ENCODE peak calls at places on chromosome 10, in ten cellular contexts. H is Peyer's patch, T is A549, X is endothelial cell, B is lower lobe of right lung, E is pancreas, S is HFFc6, Q is thoracic aorta, N is body of pancreas, U is bronchial epithelial cell. C is an unnamed sample.

GRCh38 chr10:3806603-3807002 is 21.6 kb upstream of the KLF6 start:
- DNase-seq in H (peak), T (peak), X (no peak), B (peak), E (no peak), S (peak), Q (no peak), N (peak), U (peak), C (no peak)

GRCh38 chr10:73590881-73591577 is at the start of gene USP54:
- DNase-seq in H (no peak), T (peak), X (peak), B (no peak), E (no peak), S (peak), Q (no peak), N (no peak), U (peak), C (no peak)

GRCh38 chr10:93629636-93630291 is 17.4 kb downstream of the PDE6C start:
- DNase-seq in H (no peak), T (no peak), X (no peak), B (no peak), E (no peak), S (no peak), Q (no peak), N (no peak), U (no peak), C (no peak)

GRCh38 chr10:47277352-47278151 is 22.4 kb upstream of the GDF10 start:
- DNase-seq in H (no peak), T (no peak), X (no peak), B (no peak), E (no peak), S (no peak), Q (no peak), N (no peak), U (peak), C (no peak)

GRCh38 chr10:64699244-64699643 is 1178.0 kb downstream of the REEP3 start:
- DNase-seq in H (no peak), T (no peak), X (no peak), B (no peak), E (no peak), S (no peak), Q (no peak), N (no peak), U (no peak), C (no peak)

GRCh38 chr10:124717911-124718734 is 26.1 kb downstream of the FAM53B start:
- DNase-seq in H (no peak), T (no peak), X (no peak), B (no peak), E (no peak), S (no peak), Q (no peak), N (peak), U (peak), C (peak)

GRCh38 chr10:109978481-109978880 is 29.3 kb upstream of the ADD3 start:
- DNase-seq in H (no peak), T (peak), X (peak), B (no peak), E (no peak), S (peak), Q (no peak), N (peak), U (peak), C (peak)

GRCh38 chr10:47351899-47352815 is 4.0 kb downstream of the RBP3 start:
- DNase-seq in H (peak), T (no peak), X (no peak), B (no peak), E (no peak), S (no peak), Q (no peak), N (no peak), U (no peak), C (no peak)

GRCh38 chr10:122112625-122113160 is 123.7 kb downstream of the TACC2 start:
- DNase-seq in H (peak), T (peak), X (peak), B (peak), E (peak), S (peak), Q (peak), N (peak), U (peak), C (no peak)

GRCh38 chr10:929965-930364 is 1.5 kb downstream of the LARP4B start:
- DNase-seq in H (no peak), T (no peak), X (no peak), B (no peak), E (no peak), S (no peak), Q (no peak), N (peak), U (no peak), C (no peak)

DNA sequence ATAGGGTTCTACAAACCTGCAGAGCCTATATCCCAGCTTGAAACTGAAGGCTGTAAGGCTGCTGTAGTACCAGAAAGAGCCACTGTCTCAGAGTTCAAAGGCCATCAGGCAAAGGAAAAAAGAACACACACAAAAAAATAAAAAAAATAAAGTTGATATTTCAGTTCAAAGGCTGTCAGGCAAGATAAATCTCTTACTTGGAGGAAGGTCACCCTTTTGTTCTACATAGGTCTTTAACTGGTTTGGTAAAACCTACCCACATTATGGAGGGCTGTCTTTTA is 12.0 kb upstream of the TMEM26 start:
- DNase-seq in H (no peak), T (no peak), X (no peak), B (no peak), E (no peak), S (no peak), Q (no peak), N (no peak), U (no peak), C (no peak)
- TF ChIP-seq CTCF in H (no peak), T (no peak), X (no peak), B (no peak), E (no peak), S (no peak), Q (no peak), N (no peak), U (no peak), C (no peak)

DNA sequence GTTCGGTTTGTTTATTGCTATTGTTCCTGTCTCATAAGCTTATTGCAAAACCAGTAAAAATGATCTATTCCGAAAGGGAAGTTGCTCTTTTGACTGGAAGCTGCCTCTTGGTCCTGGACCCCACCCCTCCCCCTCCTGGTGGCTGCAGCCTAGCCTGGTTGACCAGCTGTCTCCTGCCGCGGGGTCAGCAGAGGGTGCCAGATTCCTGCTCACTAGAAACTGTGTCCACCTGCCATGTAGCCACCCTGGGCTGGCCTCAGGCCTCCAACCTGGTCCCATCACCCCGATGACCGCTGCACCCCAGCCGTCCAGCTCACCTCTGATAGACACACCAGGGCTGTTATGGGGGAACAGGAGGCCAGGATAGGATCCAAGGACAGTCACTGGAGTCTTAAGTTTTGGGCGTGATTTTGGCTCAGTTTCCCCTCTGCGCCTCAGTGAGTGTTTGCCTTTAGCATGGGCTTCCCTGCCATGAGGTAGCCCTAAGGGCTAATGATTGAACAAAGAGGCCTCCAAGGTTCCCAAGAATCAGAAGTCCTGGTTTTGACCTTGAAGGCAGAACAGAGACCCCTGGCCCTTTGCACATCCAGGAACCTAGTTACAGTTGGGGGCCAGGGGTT is 32.9 kb upstream of the SLF2 start:
- DNase-seq in H (no peak), T (peak), X (peak), B (no peak), E (no peak), S (no peak), Q (no peak), N (no peak), U (no peak), C (no peak)
- TF ChIP-seq CTCF in H (no peak), T (no peak), X (no peak), B (no peak), E (no peak), S (no peak), Q (no peak), N (no peak), U (no peak), C (no peak)

GRCh38 chr10:66277481-66277880 is 648.4 kb upstream of the LRRTM3 start:
- DNase-seq in H (no peak), T (no peak), X (no peak), B (no peak), E (no peak), S (no peak), Q (no peak), N (no peak), U (no peak), C (no peak)
- TF ChIP-seq CTCF in H (no peak), T (no peak), X (peak), B (no peak), E (no peak), S (no peak), Q (no peak), N (no peak), U (no peak), C (no peak)

GRCh38 chr10:103665439-103665838 is 171.9 kb downstream of the NEURL1 start:
- DNase-seq in H (peak), T (no peak), X (no peak), B (no peak), E (no peak), S (no peak), Q (no peak), N (no peak), U (no peak), C (no peak)

GRCh38 chr10:103663802-103664201 is 170.3 kb downstream of the NEURL1 start:
- DNase-seq in H (peak), T (no peak), X (no peak), B (peak), E (peak), S (no peak), Q (no peak), N (peak), U (no peak), C (no peak)

GRCh38 chr10:103666751-103667150 is 173.2 kb downstream of the NEURL1 start:
- DNase-seq in H (no peak), T (no peak), X (no peak), B (no peak), E (no peak), S (no peak), Q (no peak), N (no peak), U (no peak), C (no peak)

GRCh38 chr10:103667390-103667789 is 173.9 kb downstream of the NEURL1 start:
- DNase-seq in H (no peak), T (no peak), X (no peak), B (no peak), E (no peak), S (no peak), Q (no peak), N (peak), U (no peak), C (no peak)

DNA sequence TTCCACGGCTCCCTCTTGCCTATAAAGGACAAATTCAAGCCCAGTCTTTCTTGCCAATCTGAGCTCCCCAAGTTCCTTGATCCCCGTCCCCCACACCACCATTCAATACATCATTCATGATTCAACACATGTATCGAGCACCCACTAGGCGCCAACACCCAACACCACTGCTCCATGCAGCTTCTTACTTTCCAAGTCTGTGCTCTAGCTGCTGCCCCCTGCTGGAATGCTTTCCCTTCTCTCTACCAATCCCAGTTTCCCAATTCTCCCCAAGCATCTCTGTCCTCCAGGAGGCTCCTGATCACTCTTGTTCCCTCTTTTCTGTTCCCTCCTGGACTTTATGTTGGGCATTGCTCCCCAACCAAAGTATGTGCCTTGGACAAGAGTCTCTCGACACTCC is 172.6 kb downstream of the NEURL1 start:
- DNase-seq in H (peak), T (peak), X (peak), B (no peak), E (no peak), S (peak), Q (no peak), N (peak), U (peak), C (no peak)
- TF ChIP-seq CTCF in H (no peak), T (peak), X (peak), B (peak), E (no peak), S (peak), Q (peak), N (peak), U (peak), C (no peak)

DNA sequence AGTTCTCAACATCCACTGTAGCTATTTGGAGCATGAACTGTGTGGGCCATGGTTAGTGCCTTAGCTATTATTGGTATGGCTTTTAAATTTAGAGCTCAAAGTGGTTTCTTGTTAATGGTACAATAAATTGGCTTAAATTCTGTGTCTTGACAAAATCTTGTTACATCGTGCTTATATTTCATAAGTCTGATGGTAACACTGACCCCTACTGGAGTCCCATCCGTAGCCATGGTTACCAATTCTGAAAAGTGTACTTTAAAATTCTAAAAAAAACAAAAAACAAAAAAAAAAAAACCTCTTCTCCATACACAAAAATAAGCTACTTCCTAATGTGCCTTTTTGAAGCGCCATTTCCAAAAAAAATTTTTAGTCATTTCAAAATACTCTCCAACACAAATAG is 6.4 kb upstream of the RPP30 start:
- DNase-seq in H (no peak), T (no peak), X (peak), B (no peak), E (no peak), S (peak), Q (no peak), N (no peak), U (no peak), C (no peak)
- TF ChIP-seq CTCF in H (no peak), T (peak), X (no peak), B (no peak), E (no peak), S (peak), Q (no peak), N (peak), U (peak), C (no peak)

C was measured in natural killer cell.